ENCODE peak calls at places on chromosomes 4 and X, in four cellular contexts. J is prostate gland, K is stomach, A is breast epithelium. M is an unnamed sample.
A peak's percentile ranks its signal among the peaks of the same experiment; 100 is the strongest.

GRCh38 chr4:146382194-146382593 is 139.5 kb downstream of the SLC10A7 start:
- DNase-seq in J (no peak), K (no peak), A (no peak), M (no peak)

GRCh38 chrX:112148397-112148796 is 65.8 kb upstream of the TRPC5 start:
- DNase-seq in J (no peak), K (no peak), A (no peak), M (no peak)

GRCh38 chr4:1363540-1363939 is 16.5 kb downstream of the UVSSA start:
- DNase-seq in J (no peak), K (no peak), A (no peak), M (no peak)

GRCh38 chr4:149029056-149029651 is 586.9 kb upstream of the NR3C2 start:
- DNase-seq in J (no peak), K (peak; percentile 57), A (no peak), M (no peak)

GRCh38 chr4:124111922-124112321 is 600.6 kb downstream of the ANKRD50 start:
- DNase-seq in J (peak; percentile 23), K (no peak), A (no peak), M (peak; percentile 29)

GRCh38 chr4:94527556-94528233 is 76.0 kb downstream of the PDLIM5 start:
- DNase-seq in J (no peak), K (no peak), A (no peak), M (no peak)

GRCh38 chr4:104411501-104411900 is 83.2 kb downstream of the CXXC4 start:
- DNase-seq in J (no peak), K (no peak), A (no peak), M (no peak)

GRCh38 chrX:70046978-70047377 is 2.8 kb downstream of the AWAT2 start:
- DNase-seq in J (no peak), K (no peak), A (no peak), M (no peak)

GRCh38 chr4:40908702-40909362 is 159.1 kb downstream of the NSUN7 start:
- DNase-seq in J (peak; percentile 53), K (peak; percentile 64), A (no peak), M (peak; percentile 64)

GRCh38 chr4:40912455-40913055 is 162.8 kb downstream of the NSUN7 start:
- DNase-seq in J (no peak), K (no peak), A (no peak), M (no peak)

GRCh38 chr4:40909363-40909876 is 159.7 kb downstream of the NSUN7 start:
- DNase-seq in J (no peak), K (no peak), A (no peak), M (peak; percentile 36)

GRCh38 chr4:40908297-40908696 is 158.5 kb downstream of the NSUN7 start:
- DNase-seq in J (no peak), K (no peak), A (peak; percentile 29), M (no peak)

GRCh38 chr4:40910706-40911105 is 161.0 kb downstream of the NSUN7 start:
- DNase-seq in J (no peak), K (no peak), A (no peak), M (no peak)
- TF ChIP-seq POLR2A in J (no peak), K (no peak), A (no peak), M (no peak)

GRCh38 chrX:124393238-124393637 is 46.9 kb downstream of the SH2D1A start:
- DNase-seq in J (no peak), K (no peak), A (no peak), M (no peak)
- H3K4me3 ChIP-seq in J (no peak overlapping the region), K (no peak overlapping the region), A (no peak overlapping the region), M (no peak overlapping the region)

GRCh38 chrX:154399527-154400368 is 1.6 kb downstream of the RPL10 start:
- DNase-seq in J (no peak), K (no peak), A (no peak), M (no peak)

GRCh38 chrX:154398668-154399526 is 720 bp downstream of the RPL10 start:
- DNase-seq in J (peak; percentile 82), K (peak; percentile 89), A (peak; percentile 82), M (peak; percentile 96)

GRCh38 chrX:154396948-154397887 is 959 bp upstream of the RPL10 start:
- DNase-seq in J (no peak), K (peak; percentile 73), A (peak; percentile 55), M (peak; percentile 65)

GRCh38 chrX:154401045-154401799 is 3.0 kb downstream of the RPL10 start:
- DNase-seq in J (no peak), K (no peak), A (no peak), M (no peak)

GRCh38 chrX:154397888-154398667 is at the start of gene RPL10:
- DNase-seq in J (peak; percentile 92), K (peak; percentile 94), A (peak; percentile 96), M (peak; percentile 98)
- TF ChIP-seq POLR2A in J (peak; percentile 81), K (peak; percentile 77), A (peak; percentile 93), M (peak; percentile 93)

DNA sequence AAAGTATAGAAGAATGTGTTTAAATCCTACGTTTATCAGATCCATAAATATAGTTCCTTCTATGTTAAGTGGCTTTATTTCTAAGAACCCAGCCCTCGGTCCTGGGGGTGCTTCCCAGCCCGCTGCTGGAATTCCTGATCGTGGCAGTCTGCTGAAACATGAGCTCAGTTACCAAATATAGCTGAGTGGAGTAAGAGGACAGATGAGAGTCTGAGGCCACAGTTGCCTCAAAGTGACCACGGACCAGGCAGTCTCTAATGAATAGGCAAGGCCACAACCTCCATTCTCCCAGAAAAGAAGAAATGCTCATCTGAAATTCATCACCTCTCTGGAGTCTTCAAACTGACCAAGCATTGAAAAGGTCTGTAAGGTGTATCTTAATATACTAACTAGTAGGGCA is at the start of gene PALLD:
- DNase-seq in J (no peak), K (no peak), A (no peak), M (no peak)
- H3K4me3 ChIP-seq in J (no peak within 1 kb of the TSS), K (no peak within 1 kb of the TSS), A (no peak within 1 kb of the TSS), M (no peak within 1 kb of the TSS)

DNA sequence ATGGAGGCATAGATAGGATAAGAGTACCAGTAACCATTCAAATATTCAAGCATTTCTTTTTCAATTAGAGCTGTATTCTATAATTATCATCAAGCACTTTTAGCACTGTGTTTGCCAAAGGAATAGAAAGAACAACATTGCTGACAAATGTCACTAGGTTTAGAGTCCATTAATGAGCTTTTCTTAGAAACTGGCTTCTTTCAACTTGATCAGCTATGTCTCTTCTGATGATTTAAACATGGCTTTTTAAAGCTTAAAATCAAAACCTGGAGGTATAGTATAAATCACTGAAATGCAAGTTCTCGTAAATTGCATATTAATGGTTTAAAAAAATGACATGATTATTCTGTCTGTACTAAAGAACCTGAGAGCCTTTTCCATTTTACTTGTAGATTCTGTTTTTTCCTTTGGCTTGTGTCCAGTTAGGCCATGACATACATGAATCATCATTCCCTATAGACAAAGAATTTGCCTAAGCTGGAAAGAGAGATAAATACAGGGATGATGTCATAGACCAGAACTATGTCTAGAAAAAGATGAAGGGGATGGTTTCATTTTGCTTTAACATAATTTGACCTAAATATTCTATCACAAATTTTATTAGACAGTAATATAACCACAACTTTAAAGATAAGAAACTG is 340.1 kb upstream of the CTSO start:
- DNase-seq in J (no peak), K (no peak), A (no peak), M (no peak)
- TF ChIP-seq POLR2A in J (no peak), K (no peak), A (no peak), M (no peak)

M was measured in adrenal gland.